ENCODE peak calls at places on chromosomes 1 and 21, in ten cellular contexts. Q is ovary, J is K562, Y is right lobe of liver, D is testis, H is heart left ventricle, Z is esophagus muscularis mucosa, E is gastrocnemius medialis, V is uterus, B is H1. F is an unnamed sample. For H3K36me3, the result is how much of the 10 kb centered on the place peaks cover.

GRCh38 chr21:43866233-43866632 is 1.2 kb downstream of the AGPAT3 start:
- DNase-seq in Y (no peak), H (peak), J (peak), V (peak), E (peak), Q (peak), D (peak), Z (no peak), B (no peak), F (no peak)

GRCh38 chr1:206856674-206857464 is 8.6 kb upstream of the IL20 start:
- DNase-seq in J (no peak), D (no peak), Z (no peak), H (no peak), Y (no peak), V (no peak), B (no peak), E (no peak), Q (no peak), F (no peak)

GRCh38 chr1:89633745-89634625 is 1.1 kb downstream of the LRRC8C start:
- DNase-seq in V (peak), H (no peak), Q (peak), Z (no peak), J (peak), B (no peak), Y (no peak), D (peak), E (no peak), F (peak)

GRCh38 chr1:53087332-53088285 is 25.6 kb downstream of the PODN start:
- DNase-seq in H (peak), B (no peak), Y (no peak), J (peak), Z (no peak), Q (no peak), V (no peak), D (no peak), E (peak), F (no peak)

GRCh38 chr1:25900209-25900608 is 6.0 kb downstream of the STMN1 start:
- DNase-seq in V (no peak), Z (no peak), D (peak), B (no peak), E (no peak), Y (no peak), H (no peak), Q (no peak), J (no peak), F (no peak)

GRCh38 chr1:155186266-155186954 is 12.8 kb downstream of the TRIM46 start:
- DNase-seq in Y (peak), J (no peak), E (no peak), H (peak), D (no peak), Q (no peak), V (no peak), B (no peak), Z (no peak), F (no peak)

GRCh38 chr1:30477588-30477987 is 245.8 kb downstream of the MATN1 start:
- DNase-seq in J (no peak), Q (no peak), Z (no peak), H (no peak), D (no peak), E (no peak), Y (no peak), V (no peak), B (no peak), F (peak)

GRCh38 chr1:186498695-186499389 is 37.9 kb upstream of the PDC start:
- DNase-seq in D (no peak), V (no peak), Y (no peak), Z (no peak), B (no peak), H (no peak), Q (no peak), E (no peak), J (no peak), F (no peak)

GRCh38 chr1:185375583-185375982 is 58.5 kb upstream of the IVNS1ABP start:
- DNase-seq in H (no peak), V (no peak), E (peak), J (no peak), Y (no peak), Z (no peak), B (no peak), D (peak), Q (no peak), F (no peak)

GRCh38 chr1:178086294-178087255 is 7.3 kb upstream of the RASAL2 start:
- DNase-seq in D (no peak), J (no peak), E (no peak), B (no peak), Q (no peak), Y (no peak), V (no peak), H (no peak), Z (no peak), F (no peak)

GRCh38 chr21:41453198-41453597 is 27.2 kb downstream of the MX1 start:
- DNase-seq in Q (no peak), J (no peak), Z (no peak), Y (no peak), D (no peak), B (no peak), H (no peak), E (no peak), V (no peak), F (no peak)

GRCh38 chr21:41453761-41454160 is 27.7 kb downstream of the MX1 start:
- DNase-seq in H (no peak), Y (no peak), D (no peak), Q (no peak), J (no peak), V (no peak), E (no peak), B (no peak), Z (no peak), F (no peak)

GRCh38 chr21:41449613-41450012 is 23.6 kb downstream of the MX1 start:
- DNase-seq in V (no peak), H (no peak), Q (no peak), E (no peak), Y (no peak), B (no peak), J (no peak), Z (no peak), D (no peak), F (no peak)

GRCh38 chr21:41447356-41447755 is 21.3 kb downstream of the MX1 start:
- DNase-seq in H (no peak), E (no peak), Y (no peak), D (no peak), Q (no peak), B (no peak), Z (no peak), J (no peak), V (no peak), F (no peak)

GRCh38 chr21:41451753-41452676 is 26.0 kb downstream of the MX1 start:
- DNase-seq in Z (no peak), H (no peak), D (no peak), V (no peak), J (no peak), Q (no peak), Y (no peak), B (no peak), E (no peak), F (no peak)
- H3K36me3 ChIP-seq in Z (half or more), H (half or more), D (under half), V (under half), J (under half), Q (under half), Y (under half), B (under half), E (under half), F (under half)

GRCh38 chr1:9057851-9058250 is 11.6 kb downstream of the SLC2A5 start:
- DNase-seq in B (no peak), J (peak), V (no peak), Q (no peak), Y (no peak), Z (no peak), H (no peak), D (no peak), E (peak), F (peak)

GRCh38 chr1:9061252-9061948 is 8.0 kb downstream of the SLC2A5 start:
- DNase-seq in H (no peak), V (no peak), D (no peak), Y (no peak), J (no peak), Q (no peak), E (peak), Z (no peak), B (no peak), F (peak)

GRCh38 chr1:9058465-9058864 is 11.0 kb downstream of the SLC2A5 start:
- DNase-seq in B (no peak), H (no peak), V (no peak), Z (no peak), Y (no peak), Q (no peak), E (peak), J (peak), D (no peak), F (no peak)

GRCh38 chr1:9061949-9062555 is 7.4 kb downstream of the SLC2A5 start:
- DNase-seq in B (no peak), Q (no peak), Y (peak), H (no peak), E (peak), Z (no peak), D (no peak), J (no peak), V (no peak), F (no peak)

GRCh38 chr1:9059944-9060744 is 9.3 kb downstream of the SLC2A5 start:
- DNase-seq in Y (no peak), E (peak), B (no peak), D (no peak), V (no peak), Q (no peak), Z (no peak), H (no peak), J (no peak), F (no peak)
- TF ChIP-seq POLR2A in Y (no peak), E (no peak), B (no peak), D (no peak), V (no peak), Q (no peak), Z (no peak), H (no peak), J (no peak), F (no peak)

DNA sequence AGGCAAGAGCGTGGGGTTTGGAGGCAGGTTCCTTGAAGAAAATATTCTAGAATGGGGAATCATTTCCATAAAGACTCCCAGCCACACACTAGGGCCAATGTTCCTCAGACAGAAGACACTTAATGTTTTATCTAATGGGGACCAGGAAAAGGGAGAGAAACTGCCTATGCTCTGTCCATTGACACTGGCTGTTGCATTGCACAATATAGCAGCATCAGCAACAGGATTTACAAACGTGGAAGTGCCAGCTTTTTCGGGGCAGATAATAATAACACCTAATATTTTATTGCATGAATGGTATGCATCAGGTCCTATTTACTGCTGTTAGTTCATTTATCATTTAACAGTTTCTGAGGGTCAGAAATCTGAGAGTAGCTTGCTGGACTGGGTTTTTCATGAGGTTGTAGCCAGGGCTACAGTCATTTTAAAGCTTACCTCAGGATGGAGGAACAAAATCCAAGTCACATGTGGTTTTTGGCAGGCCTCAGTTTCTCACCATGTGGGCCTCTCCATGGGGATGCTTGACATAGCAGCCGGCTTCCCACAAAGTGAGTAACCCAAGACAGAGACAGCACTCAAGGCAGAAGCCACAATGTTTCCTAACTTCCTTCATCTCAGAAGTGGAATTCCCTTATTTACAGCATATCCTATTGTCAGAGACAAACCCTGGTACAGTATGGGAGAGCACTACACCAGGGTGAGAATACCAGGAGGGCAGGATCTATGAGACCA is 483.3 kb downstream of the PLPP3 start:
- DNase-seq in V (peak), H (no peak), Y (no peak), Z (no peak), Q (no peak), B (no peak), J (no peak), E (peak), D (no peak), F (no peak)
- H3K27ac ChIP-seq in V (no peak), H (no peak), Y (no peak), Z (no peak), Q (no peak), B (no peak), J (no peak), E (no peak), D (no peak), F (no peak)

GRCh38 chr1:180964609-180965008 is 51.9 kb downstream of the KIAA1614 start:
- DNase-seq in D (no peak), H (no peak), Z (no peak), V (no peak), Y (no peak), Q (no peak), E (no peak), B (no peak), J (no peak), F (no peak)
- H3K36me3 ChIP-seq in D (under half), H (under half), Z (under half), V (under half), Y (under half), Q (under half), E (under half), B (under half), J (under half), F (under half)

DNA sequence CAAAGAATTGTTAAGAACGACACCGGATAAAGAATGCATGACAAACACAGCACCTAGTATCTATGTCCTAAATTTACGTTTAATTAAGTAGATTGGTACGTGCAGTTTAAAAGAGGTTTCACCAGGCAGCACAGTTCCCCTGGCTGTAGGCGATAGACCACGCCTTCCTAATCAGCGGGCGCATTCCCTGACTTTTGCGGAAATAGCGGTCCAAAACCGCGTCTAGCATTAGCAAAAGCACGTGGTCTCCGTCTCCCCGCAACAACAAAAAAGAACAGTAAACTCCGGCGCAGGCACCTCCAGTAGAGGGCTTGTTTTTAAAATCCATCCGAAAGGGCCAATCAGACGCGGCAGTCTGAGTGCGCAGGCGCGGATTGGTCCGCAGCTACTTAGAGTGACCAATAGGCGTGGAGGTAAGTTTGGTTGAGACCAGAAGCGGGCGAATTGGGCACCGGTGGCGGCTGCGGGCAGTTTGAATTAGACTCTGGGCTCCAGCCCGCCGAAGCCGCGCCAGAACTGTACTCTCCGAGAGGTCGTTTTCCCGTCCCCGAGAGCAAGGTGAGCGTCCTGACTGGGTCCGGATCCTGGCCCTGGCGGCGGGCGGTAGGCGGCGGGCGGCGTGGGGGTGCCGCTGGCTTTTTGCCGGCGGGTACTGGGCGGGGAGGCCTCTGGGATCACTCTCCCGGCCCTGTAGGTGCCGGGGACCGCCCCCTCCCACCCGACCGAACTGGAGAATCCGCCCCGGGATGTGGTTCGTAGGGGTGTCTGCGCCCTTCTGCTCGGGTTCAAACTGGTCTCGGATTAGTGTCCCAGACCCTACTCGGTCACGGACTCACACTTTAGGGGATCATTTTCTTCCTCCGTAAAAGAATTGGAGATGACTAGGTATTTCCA is at the start of gene CENPF:
- DNase-seq in J (peak), V (peak), Q (peak), Y (peak), D (peak), H (peak), B (peak), E (peak), Z (peak), F (peak)
- TF ChIP-seq POLR2A in J (peak), V (no peak), Q (no peak), Y (no peak), D (no peak), H (no peak), B (peak), E (no peak), Z (no peak), F (no peak)

GRCh38 chr1:16184557-16185303 is 27.7 kb downstream of the ARHGEF19 start:
- DNase-seq in D (no peak), H (no peak), E (no peak), B (no peak), Z (no peak), Q (no peak), Y (no peak), J (no peak), V (no peak), F (no peak)

GRCh38 chr1:16186655-16187235 is 25.7 kb downstream of the ARHGEF19 start:
- DNase-seq in D (no peak), Z (no peak), J (no peak), Y (no peak), V (no peak), E (no peak), B (no peak), H (no peak), Q (no peak), F (no peak)

GRCh38 chr1:16183157-16183556 is 27.3 kb upstream of the EPHA2 start:
- DNase-seq in B (no peak), V (no peak), H (no peak), Z (no peak), Y (peak), E (peak), Q (no peak), J (no peak), D (no peak), F (no peak)

GRCh38 chr1:16181887-16182719 is 26.2 kb upstream of the EPHA2 start:
- DNase-seq in E (peak), B (peak), Y (peak), Z (peak), H (peak), Q (peak), V (peak), D (peak), J (no peak), F (peak)

GRCh38 chr1:16183765-16184556 is 28.1 kb upstream of the EPHA2 start:
- DNase-seq in Q (no peak), E (no peak), D (no peak), B (no peak), Z (no peak), J (no peak), H (no peak), Y (peak), V (no peak), F (no peak)
- H3K27ac ChIP-seq in Q (no peak), E (peak), D (no peak), B (peak), Z (peak), J (no peak), H (no peak), Y (peak), V (peak), F (no peak)

GRCh38 chr21:29441651-29442050 is 142.9 kb downstream of the BACH1 start:
- DNase-seq in B (no peak), H (no peak), Z (no peak), J (no peak), V (no peak), Q (no peak), Y (no peak), E (no peak), D (no peak), F (no peak)
- H3K36me3 ChIP-seq in B (under half), H (under half), Z (under half), J (under half), V (under half), Q (under half), Y (under half), E (under half), D (under half), F (under half)

GRCh38 chr1:203289281-203289981 is 15.9 kb upstream of the BTG2 start:
- DNase-seq in B (no peak), V (no peak), H (peak), D (peak), E (no peak), J (peak), Z (no peak), Q (peak), Y (peak), F (peak)
- TF ChIP-seq POLR2A in B (no peak), V (no peak), H (no peak), D (no peak), E (no peak), J (no peak), Z (no peak), Q (no peak), Y (peak), F (peak)

GRCh38 chr1:63435136-63435535 is 67.7 kb downstream of the ALG6 start:
- DNase-seq in D (no peak), H (no peak), Q (no peak), J (no peak), V (no peak), B (no peak), Z (no peak), E (no peak), Y (no peak), F (no peak)

GRCh38 chr1:63423649-63424048 is 56.2 kb downstream of the ALG6 start:
- DNase-seq in J (no peak), V (no peak), E (no peak), B (no peak), Y (no peak), Q (no peak), Z (no peak), H (no peak), D (no peak), F (no peak)

DNA sequence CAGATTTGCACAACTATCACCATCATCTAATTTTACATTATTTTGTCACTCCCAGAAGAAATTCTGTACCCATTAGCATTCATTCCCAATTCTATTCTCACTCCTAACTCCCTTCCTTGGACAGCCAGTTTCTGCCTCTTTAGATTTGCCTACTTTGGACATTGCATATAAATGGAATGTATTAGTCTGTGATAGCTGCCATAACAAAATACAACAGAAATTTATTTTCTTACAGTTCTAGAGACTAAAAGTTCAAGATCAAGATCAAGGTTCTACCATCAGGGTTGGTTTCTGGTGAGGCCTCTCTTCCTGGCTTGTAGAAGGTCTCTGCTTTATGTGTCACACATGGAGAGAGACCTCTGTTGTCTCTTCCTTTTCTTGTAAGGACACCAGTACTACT is 61.9 kb downstream of the ALG6 start:
- DNase-seq in D (no peak), E (no peak), Y (no peak), B (no peak), H (no peak), Z (no peak), J (no peak), V (no peak), Q (no peak), F (no peak)
- H3K27ac ChIP-seq in D (no peak), E (no peak), Y (no peak), B (no peak), H (no peak), Z (no peak), J (no peak), V (no peak), Q (no peak), F (no peak)